ENCODE peak calls at places on chromosomes 16 and 17, in six cellular contexts. V, K, M, Z, L and D are unnamed samples.

GRCh38 chr16:47503936-47504335 is 42.8 kb downstream of the PHKB start:
- DNase-seq in V (peak), Z (no peak), K (no peak), M (peak), L (no peak), D (no peak)

GRCh38 chr17:72651988-72652387 is 440.5 kb downstream of the SLC39A11 start:
- DNase-seq in K (no peak), V (no peak), L (no peak), Z (no peak), M (no peak), D (no peak)

GRCh38 chr17:82300228-82300627 is 17.2 kb downstream of the CD7 start:
- DNase-seq in Z (no peak), V (no peak), M (no peak), L (no peak), K (no peak), D (no peak)

GRCh38 chr16:1327619-1327947 is 5.9 kb upstream of the BAIAP3 start:
- DNase-seq in M (no peak), L (no peak), K (no peak), Z (no peak), V (no peak), D (no peak)

GRCh38 chr17:49904904-49905303 is 57.0 kb upstream of the TAC4 start:
- DNase-seq in V (no peak), L (no peak), K (no peak), M (no peak), Z (no peak), D (no peak)

GRCh38 chr17:3695129-3695722 is 729 bp downstream of the P2RX5 start:
- DNase-seq in K (no peak), M (peak), Z (no peak), L (peak), V (peak), D (no peak)

GRCh38 chr17:7589891-7590611 is at the start of gene SOX15:
- DNase-seq in M (peak), V (peak), L (no peak), Z (no peak), K (no peak), D (no peak)

GRCh38 chr16:12067714-12068401 is 91.3 kb downstream of the SNX29 start:
- DNase-seq in V (peak), Z (peak), K (no peak), L (peak), M (peak), D (peak)

GRCh38 chr17:44362964-44363612 is 565 bp downstream of the FAM171A2 start:
- DNase-seq in M (no peak), V (peak), K (no peak), Z (peak), L (peak), D (no peak)

GRCh38 chr17:9517396-9517795 is 58.2 kb downstream of the STX8 start:
- DNase-seq in M (no peak), Z (no peak), K (peak), L (no peak), V (no peak), D (no peak)

GRCh38 chr17:81429353-81429774 is 34.1 kb downstream of the BAHCC1 start:
- DNase-seq in V (peak), M (peak), Z (peak), L (no peak), K (no peak), D (no peak)

GRCh38 chr17:77129568-77130301 is 11.0 kb upstream of the SEC14L1 start:
- DNase-seq in Z (no peak), K (no peak), M (no peak), V (no peak), L (no peak), D (no peak)

GRCh38 chr17:74807925-74808324 is 31.8 kb upstream of the NAT9 start:
- DNase-seq in L (no peak), V (no peak), M (no peak), Z (peak), K (no peak), D (no peak)

GRCh38 chr16:69036399-69037091 is 68.9 kb upstream of the HAS3 start:
- DNase-seq in V (no peak), Z (no peak), L (no peak), K (no peak), M (no peak), D (no peak)

GRCh38 chr17:20721151-20721550 is 141.6 kb downstream of the CDRT15L2 start:
- DNase-seq in L (no peak), Z (no peak), M (no peak), K (no peak), V (no peak), D (no peak)

GRCh38 chr17:83182620-83183063 is 103.2 kb downstream of the METRNL start:
- DNase-seq in K (no peak), V (no peak), L (no peak), Z (no peak), M (no peak), D (no peak)

GRCh38 chr16:83272201-83272600 is 535.6 kb upstream of the HSBP1 start:
- DNase-seq in L (no peak), V (peak), Z (no peak), K (no peak), M (peak), D (no peak)

GRCh38 chr16:10736926-10737625 is 6.6 kb upstream of the NUBP1 start:
- DNase-seq in K (peak), L (peak), V (peak), M (peak), Z (peak), D (peak)

GRCh38 chr16:47553853-47554564 is 92.9 kb downstream of the PHKB start:
- DNase-seq in Z (no peak), K (no peak), L (no peak), V (no peak), M (no peak), D (no peak)

GRCh38 chr16:16163571-16163970 is 59.7 kb downstream of the ABCC6 start:
- DNase-seq in V (no peak), K (no peak), Z (no peak), M (no peak), L (no peak), D (no peak)

GRCh38 chr16:68936729-68937631 is 93.6 kb downstream of the TANGO6 start:
- DNase-seq in L (no peak), K (no peak), Z (no peak), M (peak), V (peak), D (no peak)

GRCh38 chr16:6496996-6497395 is 835.6 kb upstream of the RBFOX1 start:
- DNase-seq in K (no peak), V (no peak), M (no peak), L (no peak), Z (no peak), D (no peak)

GRCh38 chr16:12580809-12581208 is 222.9 kb downstream of the CPPED1 start:
- DNase-seq in K (no peak), M (no peak), V (no peak), L (no peak), Z (no peak), D (no peak)

GRCh38 chr17:42017866-42018200 is 594 bp upstream of the DNAJC7 start:
- DNase-seq in V (no peak), Z (no peak), K (no peak), L (peak), M (no peak), D (no peak)

GRCh38 chr17:50547035-50547735 is at the start of gene SPATA20:
- DNase-seq in V (peak), M (peak), Z (peak), L (peak), K (peak), D (peak)